ENCODE peak calls at places on chromosomes 16 and 17, in seven cellular contexts. M is transverse colon; D is CD4-positive, alpha-beta T cell; B is naive thymus-derived CD4-positive, alpha-beta T cell; P is ovary; K is brain microvascular endothelial cell; E is RWPE1. A is an unnamed sample.

GRCh38 chr16:22321340-22322001 is 24.3 kb downstream of the POLR3E start:
- DNase-seq in M (peak; percentile 76), D (peak; percentile 68), B (peak; percentile 82), P (peak; percentile 68), K (peak; percentile 60), E (peak; percentile 57), A (peak; percentile 24)

GRCh38 chr17:27241346-27241946 is 52.5 kb upstream of the WSB1 start:
- DNase-seq in M (peak; percentile 43), D (no peak), B (no peak), P (no peak), K (peak; percentile 45), E (peak; percentile 87), A (peak; percentile 41)

GRCh38 chr17:13609953-13610352 is 8.2 kb upstream of the HS3ST3A1 start:
- DNase-seq in M (no peak), D (no peak), B (no peak), P (no peak), K (no peak), E (no peak), A (no peak)

GRCh38 chr16:82331397-82331796 is 161.4 kb upstream of the MPHOSPH6 start:
- DNase-seq in M (no peak), D (no peak), B (no peak), P (no peak), K (no peak), E (no peak), A (no peak)

GRCh38 chr16:67406628-67407027 is 9.6 kb downstream of the ZDHHC1 start:
- DNase-seq in M (no peak), D (no peak), B (no peak), P (no peak), K (peak; percentile 75), E (peak; percentile 75), A (no peak)

GRCh38 chr16:53219795-53220194 is 165.0 kb downstream of the CHD9 start:
- DNase-seq in M (no peak), D (no peak), B (no peak), P (no peak), K (no peak), E (peak; percentile 27), A (no peak)

GRCh38 chr16:67517661-67518423 is 10.8 kb upstream of the RIPOR1 start:
- DNase-seq in M (peak; percentile 28), D (no peak), B (no peak), P (no peak), K (no peak), E (no peak), A (no peak)

GRCh38 chr17:36501963-36502362 is 15.5 kb downstream of the ZNHIT3 start:
- DNase-seq in M (no peak), D (no peak), B (no peak), P (no peak), K (no peak), E (no peak), A (no peak)

GRCh38 chr16:87465306-87465705 is 27.5 kb downstream of the ZCCHC14 start:
- DNase-seq in M (peak; percentile 70), D (no peak), B (no peak), P (peak; percentile 61), K (peak; percentile 47), E (peak; percentile 85), A (no peak)

GRCh38 chr17:19578545-19578944 is 44.9 kb downstream of the SLC47A1 start:
- DNase-seq in M (no peak), D (no peak), B (no peak), P (no peak), K (no peak), E (peak; percentile 20), A (no peak)

GRCh38 chr16:11080999-11081630 is 136.8 kb downstream of the CLEC16A start:
- DNase-seq in M (no peak), D (no peak), B (no peak), P (no peak), K (no peak), E (no peak), A (no peak)

GRCh38 chr16:88703486-88704309 is 2.5 kb downstream of the RNF166 start:
- DNase-seq in M (peak; percentile 62), D (peak; percentile 73), B (peak; percentile 67), P (no peak), K (no peak), E (no peak), A (no peak)

GRCh38 chr17:49690256-49690655 is 12.4 kb upstream of the SPOP start:
- DNase-seq in M (no peak), D (no peak), B (no peak), P (no peak), K (no peak), E (no peak), A (no peak)

GRCh38 chr16:23148513-23149266 is 562 bp downstream of the USP31 start:
- DNase-seq in M (peak; percentile 83), D (peak; percentile 41), B (peak; percentile 51), P (peak; percentile 79), K (no peak), E (peak; percentile 42), A (no peak)

GRCh38 chr17:6523330-6523729 is 33.0 kb downstream of the PITPNM3 start:
- DNase-seq in M (no peak), D (no peak), B (no peak), P (no peak), K (no peak), E (peak; percentile 74), A (peak; percentile 32)

GRCh38 chr17:79669861-79670260 is 59.0 kb upstream of the RBFOX3 start:
- DNase-seq in M (no peak), D (no peak), B (no peak), P (no peak), K (no peak), E (no peak), A (no peak)

DNA sequence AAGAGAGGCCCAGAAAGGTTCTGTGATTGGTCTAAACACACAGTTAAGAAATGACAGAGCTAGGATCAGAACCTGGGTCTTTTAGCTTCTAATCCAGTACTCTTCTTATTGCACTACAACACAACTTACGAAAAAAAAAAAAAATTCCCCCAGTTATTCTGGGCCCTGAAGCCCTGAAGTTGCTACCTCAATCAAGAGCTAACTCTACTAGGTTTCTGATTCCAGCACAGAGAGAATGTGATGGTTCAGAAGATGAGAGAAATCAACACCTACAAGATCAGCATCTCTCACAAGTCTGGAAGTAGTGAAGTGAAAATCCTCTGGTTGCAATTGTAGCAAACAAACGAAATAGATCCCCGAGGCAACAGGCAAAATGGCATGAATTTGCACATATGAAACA is 37.3 kb downstream of the GRB7 start:
- DNase-seq in M (no peak), D (no peak), B (no peak), P (no peak), K (no peak), E (no peak), A (no peak)
- H3K27ac ChIP-seq in M (peak overlapping the region; percentile 65), D (peak overlapping the region; percentile 51), B (peak overlapping the region; percentile 71), P (no peak overlapping the region), K (no peak overlapping the region), E (no peak overlapping the region), A (no peak overlapping the region)

DNA sequence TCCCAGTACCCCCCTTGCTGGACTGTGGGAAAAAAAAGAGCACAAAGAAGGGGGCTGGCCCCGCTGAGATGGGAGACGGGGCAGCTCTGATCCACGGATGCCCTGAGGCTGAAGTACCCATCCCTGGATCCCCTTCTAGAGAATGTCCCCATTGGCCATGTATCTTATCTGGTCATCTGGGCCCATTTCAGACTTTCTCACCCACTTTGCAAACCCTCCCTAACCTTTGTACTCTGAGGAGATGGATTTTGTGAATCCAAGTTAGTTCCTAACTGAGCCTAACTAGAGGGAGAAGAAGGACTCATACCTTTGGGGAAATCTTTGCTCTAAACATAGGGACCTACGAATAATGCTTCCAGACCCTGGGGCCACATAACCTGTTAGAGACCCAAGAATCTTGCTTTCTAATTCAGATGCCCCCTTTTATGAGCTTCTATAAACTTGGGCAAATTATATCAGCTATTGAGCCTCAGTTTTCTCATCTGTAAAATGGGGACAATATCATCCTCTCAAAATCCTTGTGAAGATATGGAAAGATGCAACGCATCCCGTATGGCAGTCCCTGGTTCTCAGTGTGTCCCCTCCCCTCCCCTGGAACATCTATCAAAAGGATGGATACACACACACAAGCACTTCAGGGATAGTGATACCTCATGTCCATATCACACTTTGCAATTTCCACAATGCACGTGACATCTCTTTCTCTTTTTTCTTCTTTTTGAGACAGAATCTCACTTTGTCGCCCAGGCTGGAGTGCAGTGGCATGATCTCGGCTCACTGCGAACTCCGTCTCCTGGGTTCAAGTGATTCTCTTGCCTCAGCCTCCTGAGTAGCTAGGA is 16.8 kb upstream of the FZD2 start:
- DNase-seq in M (no peak), D (no peak), B (no peak), P (no peak), K (no peak), E (no peak), A (no peak)
- H3K27ac ChIP-seq in M (no peak overlapping the region), D (no peak overlapping the region), B (no peak overlapping the region), P (no peak overlapping the region), K (no peak overlapping the region), E (no peak overlapping the region), A (no peak overlapping the region)

GRCh38 chr17:964881-965280 is 14.7 kb downstream of the NXN start:
- DNase-seq in M (no peak), D (no peak), B (no peak), P (no peak), K (no peak), E (no peak), A (no peak)
- H3K27ac ChIP-seq in M (peak overlapping the region; percentile 38), D (no peak overlapping the region), B (no peak overlapping the region), P (no peak overlapping the region), K (no peak overlapping the region), E (peak overlapping the region; percentile 55), A (no peak overlapping the region)

DNA sequence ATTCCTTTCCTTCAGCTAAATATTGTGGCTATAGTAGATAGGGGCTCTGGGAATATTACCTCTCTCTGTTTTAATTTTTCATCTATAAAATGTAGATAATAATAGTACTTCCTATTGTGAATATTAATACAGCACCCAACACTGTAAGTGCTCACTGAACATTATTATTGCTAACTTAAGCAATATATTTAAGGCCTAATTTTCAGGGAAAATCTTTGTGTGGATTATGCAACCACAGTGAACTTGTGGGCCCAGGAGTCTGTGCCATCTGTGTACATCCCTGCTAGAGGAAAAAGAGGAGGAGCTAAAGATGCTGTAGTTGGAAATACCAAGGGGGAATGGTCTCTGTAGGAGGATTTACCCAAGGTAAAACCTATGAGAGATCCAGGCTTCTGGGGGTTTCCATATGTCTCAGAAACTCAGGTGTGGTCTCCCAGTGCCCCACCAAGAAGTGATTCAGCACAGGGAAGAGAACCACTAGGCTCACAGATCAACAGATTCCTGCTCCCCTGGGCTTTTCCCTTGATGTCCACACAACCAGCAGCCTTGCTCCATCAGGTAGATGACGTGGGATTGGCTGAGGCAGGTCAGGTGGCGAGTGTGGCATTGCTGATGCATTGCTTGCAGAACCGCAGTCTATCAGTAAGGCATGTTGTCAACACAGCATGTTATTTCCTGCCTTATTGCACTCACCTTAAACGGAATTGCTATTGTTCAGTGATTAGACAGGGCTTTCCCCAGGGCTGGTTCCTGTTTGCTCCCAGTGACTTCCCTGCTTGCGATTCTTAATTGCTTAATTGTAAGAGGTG is 1.6 kb upstream of the N4BP1 start:
- DNase-seq in M (peak; percentile 67), D (peak; percentile 90), B (peak; percentile 88), P (no peak), K (no peak), E (peak; percentile 82), A (no peak)
- H3K27ac ChIP-seq in M (peak overlapping the region; percentile 97), D (peak overlapping the region; percentile 98), B (peak overlapping the region; percentile 94), P (no peak overlapping the region), K (no peak overlapping the region), E (peak overlapping the region; percentile 54), A (peak overlapping the region; percentile 95)

A was measured in HCT116.